ENCODE peak calls at places on chromosomes 16 and 17, in four cellular contexts. N, E, S and U are unnamed samples. For H3K27me3, the result is how much of the 10 kb centered on the place peaks cover.

GRCh38 chr17:75695141-75695829 is 26.0 kb upstream of the ITGB4 start:
- DNase-seq in S (peak), N (no peak), E (no peak), U (no peak)

GRCh38 chr16:28139530-28139929 is 72.2 kb downstream of the XPO6 start:
- DNase-seq in S (no peak), N (no peak), E (no peak), U (no peak)

GRCh38 chr17:13074026-13074425 is 56.2 kb upstream of the ELAC2 start:
- DNase-seq in N (no peak), E (no peak), S (peak), U (no peak)

GRCh38 chr17:63434951-63435571 is 11.0 kb downstream of the CYB561 start:
- DNase-seq in N (peak), E (peak), S (peak), U (peak)

GRCh38 chr17:48718162-48718780 is 4.0 kb downstream of the PRAC1 start:
- DNase-seq in E (no peak), N (no peak), S (no peak), U (no peak)

GRCh38 chr17:80942360-80943345 is 49.0 kb upstream of the CHMP6 start:
- DNase-seq in E (peak), N (peak), S (no peak), U (peak)

GRCh38 chr16:11011326-11011725 is 67.0 kb downstream of the CLEC16A start:
- DNase-seq in S (no peak), E (no peak), N (no peak), U (no peak)

GRCh38 chr17:77889866-77890760 is 68.4 kb upstream of the TNRC6C start:
- DNase-seq in E (no peak), N (no peak), S (no peak), U (no peak)

GRCh38 chr16:71343078-71343477 is 15.4 kb upstream of the CALB2 start:
- DNase-seq in S (no peak), N (no peak), E (no peak), U (no peak)

GRCh38 chr16:61936522-61936921 is 99.7 kb downstream of the CDH8 start:
- DNase-seq in S (no peak), E (no peak), N (no peak), U (no peak)

GRCh38 chr17:17204041-17204591 is 2.0 kb downstream of the PLD6 start:
- DNase-seq in N (no peak), E (no peak), S (no peak), U (no peak)

GRCh38 chr17:5422505-5422904 is 2.5 kb downstream of the RPAIN start:
- DNase-seq in N (no peak), S (peak), E (no peak), U (no peak)

GRCh38 chr16:31395647-31396046 is 2.5 kb downstream of the ITGAD start:
- DNase-seq in S (no peak), N (no peak), E (peak), U (peak)

GRCh38 chr16:86982347-86982596 is 334.9 kb downstream of the C16orf95 start:
- DNase-seq in N (no peak), E (no peak), S (no peak), U (no peak)

GRCh38 chr16:78390070-78390469 is 290.6 kb downstream of the WWOX start:
- DNase-seq in S (no peak), N (no peak), E (peak), U (no peak)

GRCh38 chr17:58337600-58338453 is 9.2 kb upstream of the TSPOAP1 start:
- DNase-seq in S (no peak), N (peak), E (peak), U (peak)

GRCh38 chr16:66603537-66604375 is 748 bp upstream of the CMTM3 start:
- DNase-seq in E (peak), S (peak), N (peak), U (peak)

GRCh38 chr17:30263552-30264333 is 28.0 kb downstream of the BLMH start:
- DNase-seq in E (no peak), S (no peak), N (no peak), U (no peak)

GRCh38 chr17:33288954-33289353 is 4.1 kb downstream of the ASIC2 start:
- DNase-seq in S (no peak), N (no peak), E (no peak), U (no peak)

GRCh38 chr17:60170835-60171752 is 21.3 kb downstream of the CA4 start:
- DNase-seq in N (no peak), S (no peak), E (no peak), U (no peak)

GRCh38 chr16:88804552-88805339 is 1.2 kb downstream of the CDT1 start:
- DNase-seq in N (peak), S (peak), E (no peak), U (no peak)

GRCh38 chr17:29549169-29549935 is 17.5 kb downstream of the ABHD15 start:
- DNase-seq in S (no peak), E (no peak), N (no peak), U (no peak)

GRCh38 chr17:15490634-15491261 is 23.3 kb upstream of the CDRT4 start:
- DNase-seq in E (peak), S (no peak), N (peak), U (peak)

GRCh38 chr16:88649195-88649923 is 1.5 kb downstream of the CYBA start:
- DNase-seq in E (no peak), S (no peak), N (no peak), U (no peak)

GRCh38 chr17:44198721-44199552 is 747 bp downstream of the ATXN7L3 start:
- DNase-seq in S (peak), N (peak), E (peak), U (peak)

GRCh38 chr17:4679652-4680051 is 24.3 kb downstream of the PELP1 start:
- DNase-seq in N (no peak), E (no peak), S (peak), U (no peak)

GRCh38 chr16:11665071-11665491 is 3.2 kb upstream of the SNN start:
- DNase-seq in E (no peak), N (no peak), S (no peak), U (no peak)

GRCh38 chr17:49946208-49946607 is 22.8 kb upstream of the DLX4 start:
- DNase-seq in N (no peak), E (no peak), S (no peak), U (no peak)

GRCh38 chr17:49939318-49939717 is 29.7 kb upstream of the DLX4 start:
- DNase-seq in E (no peak), S (no peak), N (no peak), U (no peak)

GRCh38 chr17:49942918-49943317 is 26.1 kb upstream of the DLX4 start:
- DNase-seq in E (no peak), S (no peak), N (no peak), U (no peak)

GRCh38 chr17:49944451-49944850 is 24.5 kb upstream of the DLX4 start:
- DNase-seq in S (no peak), E (no peak), N (no peak), U (no peak)

GRCh38 chr17:49941427-49941826 is 27.6 kb upstream of the DLX4 start:
- DNase-seq in N (no peak), S (no peak), E (no peak), U (no peak)
- H3K27me3 ChIP-seq in N (under half), S (under half), E (under half), U (under half)

DNA sequence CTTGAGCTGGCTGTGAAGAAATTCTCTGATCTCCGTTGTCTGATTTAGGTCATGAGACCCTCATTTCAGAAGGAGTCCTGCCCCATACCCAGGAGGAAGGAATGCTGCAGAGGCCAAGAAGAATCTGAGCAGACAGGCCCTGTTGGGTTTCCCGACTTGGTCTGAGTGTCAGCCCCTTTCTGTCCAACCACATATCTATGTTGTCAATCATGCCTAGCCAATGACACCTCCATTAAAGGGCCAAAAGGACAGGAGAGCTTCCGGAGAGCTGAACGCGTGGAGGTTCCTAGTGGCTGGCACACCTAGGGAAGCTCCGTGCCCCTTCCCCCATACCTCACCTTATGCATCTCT is 37.8 kb downstream of the PIMREG start:
- DNase-seq in N (no peak), E (no peak), S (no peak), U (no peak)
- H3K27me3 ChIP-seq in N (under half), E (under half), S (under half), U (under half)

GRCh38 chr16:560701-561412 is 663 bp downstream of the PRR35 start:
- DNase-seq in E (no peak), S (no peak), N (no peak), U (no peak)

GRCh38 chr16:561413-561794 is 1.2 kb downstream of the PRR35 start:
- DNase-seq in N (no peak), S (no peak), E (no peak), U (no peak)

GRCh38 chr16:560221-560700 is at the start of gene PRR35:
- DNase-seq in S (no peak), E (no peak), N (no peak), U (no peak)

GRCh38 chr16:563072-563644 is 3.0 kb downstream of the PRR35 start:
- DNase-seq in E (no peak), N (no peak), S (no peak), U (no peak)

GRCh38 chr16:561957-562938 is 2.1 kb downstream of the PRR35 start:
- DNase-seq in S (no peak), N (no peak), E (no peak), U (no peak)
- H3K27me3 ChIP-seq in S (under half), N (under half), E (under half), U (under half)

GRCh38 chr17:79006794-79007503 is 2.6 kb downstream of the CANT1 start:
- DNase-seq in E (peak), N (no peak), S (no peak), U (peak)

GRCh38 chr17:79008666-79009387 is 737 bp downstream of the CANT1 start:
- DNase-seq in S (no peak), E (peak), N (no peak), U (peak)

GRCh38 chr17:79009397-79010303 is at the start of gene CANT1:
- DNase-seq in S (peak), N (peak), E (peak), U (peak)

GRCh38 chr17:79006001-79006400 is 3.6 kb downstream of the CANT1 start:
- DNase-seq in E (peak), N (no peak), S (no peak), U (peak)

GRCh38 chr17:79007504-79008381 is 1.8 kb downstream of the CANT1 start:
- DNase-seq in N (no peak), E (peak), S (no peak), U (peak)
- H3K27me3 ChIP-seq in N (under half), E (under half), S (under half), U (under half)

GRCh38 chr16:7745321-7745720 is 412.7 kb downstream of the RBFOX1 start:
- DNase-seq in S (no peak), E (no peak), N (no peak), U (no peak)

GRCh38 chr16:7746971-7747370 is 414.3 kb downstream of the RBFOX1 start:
- DNase-seq in E (no peak), N (no peak), S (no peak), U (no peak)

GRCh38 chr16:7742626-7743025 is 410.0 kb downstream of the RBFOX1 start:
- DNase-seq in S (no peak), N (no peak), E (no peak), U (no peak)

DNA sequence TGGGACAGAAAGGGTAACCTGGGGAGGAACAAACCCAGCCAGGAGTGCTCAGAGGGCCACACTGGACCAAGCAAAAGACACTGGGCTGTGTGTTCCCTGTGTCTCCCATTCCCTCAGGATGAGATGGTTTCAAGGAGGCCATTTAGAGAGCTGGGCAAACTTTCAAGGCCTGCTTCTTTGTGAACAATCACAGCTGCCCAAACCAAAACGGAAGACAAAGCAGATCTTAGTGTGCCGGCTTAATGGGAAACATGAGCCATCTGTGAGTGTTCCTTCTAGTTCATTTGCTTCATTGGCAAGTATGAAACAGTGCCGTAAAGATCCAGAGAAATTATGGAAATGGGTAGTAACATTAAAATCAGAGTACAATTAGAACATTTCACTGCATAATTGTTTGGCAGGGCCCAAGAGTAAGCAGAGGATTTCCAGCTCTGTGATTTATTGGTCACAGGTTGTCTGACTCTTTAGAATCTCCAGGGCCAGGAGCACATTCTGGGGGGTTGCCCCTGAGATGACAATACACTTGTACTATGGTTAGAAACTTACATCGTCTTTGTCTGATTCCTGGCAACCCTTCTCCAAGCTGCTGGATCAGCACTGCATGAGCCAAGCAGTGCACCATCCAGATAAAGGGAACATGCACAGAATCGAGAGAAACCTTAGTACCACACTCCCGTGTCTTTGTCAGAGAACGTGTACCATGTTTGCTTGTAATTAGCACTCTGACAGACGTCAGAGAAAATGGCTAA is 412.1 kb downstream of the RBFOX1 start:
- DNase-seq in N (no peak), S (no peak), E (no peak), U (no peak)
- H3K27me3 ChIP-seq in N (under half), S (under half), E (under half), U (under half)

DNA sequence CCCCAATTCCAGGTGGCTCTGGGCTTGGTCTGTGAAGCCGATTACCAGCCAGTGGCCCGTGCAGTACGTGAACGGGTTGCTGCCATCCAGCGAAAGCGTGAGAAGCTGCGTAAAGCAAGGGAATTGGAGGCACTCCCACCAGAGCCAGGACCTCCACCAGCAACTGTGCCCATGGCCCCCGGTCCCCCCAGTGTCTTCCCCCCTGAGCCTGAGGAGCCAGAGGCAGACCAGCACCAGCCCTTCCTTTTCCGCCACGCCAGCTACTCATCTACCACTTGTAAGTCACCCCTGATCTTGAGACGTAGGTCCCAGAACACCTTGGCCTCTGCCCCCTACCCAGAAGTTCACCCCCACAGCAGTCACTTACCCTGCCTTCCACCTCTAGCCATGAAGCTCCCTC is 6.9 kb downstream of the WNK4 start:
- DNase-seq in E (no peak), N (no peak), S (no peak), U (no peak)
- H3K27me3 ChIP-seq in E (under half), N (under half), S (under half), U (under half)

GRCh38 chr16:56930516-56931252 is 1.3 kb upstream of the HERPUD1 start:
- DNase-seq in S (no peak), E (no peak), N (no peak), U (no peak)
- H3K27me3 ChIP-seq in S (under half), E (under half), N (under half), U (under half)